ENCODE peak calls at places on chromosomes 1 and 21, in five cellular contexts. V, E, B, R and X are unnamed samples.

GRCh38 chr1:69911301-69911801 is 294.0 kb downstream of the LRRC40 start:
- DNase-seq in V (no peak), R (no peak), B (no peak), E (no peak), X (no peak)

GRCh38 chr1:8974551-8974950 is 28.9 kb downstream of the CA6 start:
- DNase-seq in E (no peak), B (no peak), V (no peak), R (no peak), X (no peak)

GRCh38 chr1:145960468-145961108 is 2.8 kb upstream of the LIX1L start:
- DNase-seq in E (peak; percentile 62), B (peak; percentile 63), R (peak; percentile 30), V (no peak), X (no peak)

GRCh38 chr1:216805233-216805632 is 82.0 kb upstream of the ESRRG start:
- DNase-seq in E (no peak), V (no peak), R (no peak), B (no peak), X (no peak)

GRCh38 chr21:41425954-41426655 is at the start of gene MX1:
- DNase-seq in E (peak; percentile 77), B (peak; percentile 70), V (peak; percentile 13), R (peak; percentile 89), X (peak; percentile 63)

GRCh38 chr1:113783254-113784103 is 24.2 kb upstream of the PHTF1 start:
- DNase-seq in B (no peak), V (no peak), R (no peak), E (no peak), X (no peak)

GRCh38 chr21:42456457-42456856 is 39.6 kb downstream of the RSPH1 start:
- DNase-seq in B (no peak), V (no peak), R (peak; percentile 32), E (no peak), X (no peak)

GRCh38 chr1:9207086-9207485 is 27.5 kb upstream of the H6PD start:
- DNase-seq in R (no peak), E (no peak), B (no peak), V (no peak), X (no peak)

GRCh38 chr21:25350056-25350455 is 257.2 kb downstream of the MRPL39 start:
- DNase-seq in R (no peak), V (no peak), B (no peak), E (no peak), X (no peak)

GRCh38 chr1:42184616-42185015 is 20.1 kb upstream of the GUCA2A start:
- DNase-seq in B (no peak), V (no peak), R (no peak), E (no peak), X (no peak)

GRCh38 chr1:200969726-200970521 is 53.6 kb downstream of the KIF21B start:
- DNase-seq in B (no peak), R (no peak), E (no peak), V (no peak), X (no peak)

GRCh38 chr1:245901037-245901436 is 606.0 kb downstream of the SMYD3 start:
- DNase-seq in R (no peak), V (no peak), B (no peak), E (no peak), X (no peak)

GRCh38 chr1:56434659-56435202 is 144.6 kb downstream of the PLPP3 start:
- DNase-seq in V (no peak), E (no peak), R (no peak), B (no peak), X (no peak)

GRCh38 chr1:244599937-244600350 is 53.0 kb upstream of the DESI2 start:
- DNase-seq in B (no peak), E (no peak), R (peak; percentile 23), V (peak; percentile 72), X (no peak)

GRCh38 chr1:44250113-44250781 is 37.0 kb downstream of the DMAP1 start:
- DNase-seq in E (no peak), V (no peak), R (no peak), B (no peak), X (no peak)

GRCh38 chr1:54337928-54338327 is 68.3 kb downstream of the SSBP3 start:
- DNase-seq in B (no peak), E (no peak), V (no peak), R (no peak), X (no peak)

GRCh38 chr1:89820423-89821321 is at the start of gene LRRC8D:
- DNase-seq in V (no peak), R (peak; percentile 49), E (peak; percentile 67), B (peak; percentile 75), X (peak; percentile 46)

GRCh38 chr1:85494074-85494956 is 29.4 kb upstream of the DDAH1 start:
- DNase-seq in V (no peak), B (no peak), E (no peak), R (no peak), X (no peak)

GRCh38 chr1:172599912-172600311 is 59.0 kb upstream of the FASLG start:
- DNase-seq in V (no peak), R (no peak), B (no peak), E (no peak), X (no peak)

GRCh38 chr1:26607191-26607590 is 77.6 kb downstream of the RPS6KA1 start:
- DNase-seq in R (no peak), B (no peak), V (no peak), E (no peak), X (no peak)

GRCh38 chr1:163169553-163169952 is 33.2 kb downstream of the RGS5 start:
- DNase-seq in B (no peak), V (no peak), E (no peak), R (no peak), X (no peak)

GRCh38 chr1:163172596-163172995 is 30.1 kb downstream of the RGS5 start:
- DNase-seq in R (no peak), E (no peak), V (no peak), B (no peak), X (no peak)

GRCh38 chr1:163170331-163170730 is 32.4 kb downstream of the RGS5 start:
- DNase-seq in V (no peak), R (no peak), E (no peak), B (no peak), X (no peak)

GRCh38 chr1:163171826-163172225 is 30.9 kb downstream of the RGS5 start:
- DNase-seq in R (no peak), B (no peak), E (no peak), V (no peak), X (no peak)

DNA sequence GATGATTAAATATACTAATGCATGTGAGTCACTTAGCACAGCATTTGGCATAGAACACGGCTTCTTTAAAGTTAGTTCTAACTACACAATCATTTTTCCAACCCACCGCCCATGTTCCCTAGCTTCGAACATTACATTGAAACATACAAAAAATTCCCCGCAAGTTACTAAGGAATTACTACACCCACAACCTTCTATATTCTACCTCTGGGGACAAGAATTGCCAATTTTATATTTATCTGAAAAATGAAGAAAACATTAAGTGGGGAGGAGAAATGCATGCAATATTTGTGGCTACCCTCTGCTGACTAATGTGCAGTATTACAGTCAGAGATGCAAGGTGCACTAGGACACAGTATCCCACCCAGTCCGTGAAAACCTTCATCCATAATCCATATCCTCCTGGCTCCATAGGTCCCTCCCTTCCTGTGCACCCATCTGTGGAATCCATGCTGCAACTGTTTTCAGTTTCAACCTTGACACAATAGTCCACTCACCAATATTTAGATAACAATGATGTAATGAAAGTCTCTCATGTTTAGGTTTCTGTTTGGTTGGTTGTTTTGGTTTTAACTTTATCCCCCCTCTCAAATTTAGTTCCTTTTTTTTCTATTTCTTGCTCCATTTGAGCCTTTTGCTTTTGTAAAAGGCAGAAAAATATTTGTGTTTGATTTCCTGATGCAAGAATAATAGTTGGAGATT is 31.6 kb downstream of the RGS5 start:
- DNase-seq in R (no peak), V (no peak), B (no peak), E (no peak), X (no peak)
- TF ChIP-seq CTCF in R (no peak), V (peak; percentile 42), B (no peak), E (no peak), X (no peak)

DNA sequence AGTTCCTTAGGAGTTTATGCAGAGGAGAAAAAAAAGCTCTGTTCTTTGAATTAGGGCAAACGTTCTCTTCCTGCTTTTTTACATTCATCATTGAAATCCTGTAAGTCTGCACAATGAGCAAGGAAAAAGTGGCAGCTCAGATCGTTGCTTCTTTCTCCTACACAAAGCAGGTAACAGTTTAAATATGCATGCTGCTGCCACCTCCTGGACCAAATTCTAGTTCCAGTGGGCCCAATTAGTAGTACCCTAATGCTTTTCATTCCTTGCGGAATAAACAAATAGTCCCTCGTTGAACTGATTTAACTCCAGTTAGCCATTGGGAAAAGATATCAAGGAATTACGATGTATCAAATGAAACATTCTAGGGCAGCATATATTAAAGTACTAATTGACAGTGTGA is 20.1 kb downstream of the YTHDF2 start:
- DNase-seq in E (no peak), V (no peak), B (no peak), R (no peak), X (no peak)
- TF ChIP-seq CTCF in E (no peak), V (no peak), B (no peak), R (peak; percentile 34), X (no peak)

GRCh38 chr1:153816283-153816904 is 41.2 kb downstream of the SLC27A3 start:
- DNase-seq in B (no peak), R (no peak), V (no peak), E (no peak), X (no peak)
- TF ChIP-seq CTCF in B (no peak), R (no peak), V (no peak), E (no peak), X (no peak)

GRCh38 chr1:183237046-183237445 is 51.0 kb downstream of the LAMC2 start:
- DNase-seq in R (no peak), E (no peak), B (no peak), V (no peak), X (no peak)

GRCh38 chr1:183233113-183233512 is 47.0 kb downstream of the LAMC2 start:
- DNase-seq in V (no peak), R (no peak), B (no peak), E (no peak), X (no peak)

GRCh38 chr1:183236158-183236725 is 50.2 kb downstream of the LAMC2 start:
- DNase-seq in E (no peak), B (no peak), R (no peak), V (no peak), X (no peak)

GRCh38 chr1:183235503-183235902 is 49.4 kb downstream of the LAMC2 start:
- DNase-seq in R (no peak), V (no peak), B (no peak), E (no peak), X (no peak)

DNA sequence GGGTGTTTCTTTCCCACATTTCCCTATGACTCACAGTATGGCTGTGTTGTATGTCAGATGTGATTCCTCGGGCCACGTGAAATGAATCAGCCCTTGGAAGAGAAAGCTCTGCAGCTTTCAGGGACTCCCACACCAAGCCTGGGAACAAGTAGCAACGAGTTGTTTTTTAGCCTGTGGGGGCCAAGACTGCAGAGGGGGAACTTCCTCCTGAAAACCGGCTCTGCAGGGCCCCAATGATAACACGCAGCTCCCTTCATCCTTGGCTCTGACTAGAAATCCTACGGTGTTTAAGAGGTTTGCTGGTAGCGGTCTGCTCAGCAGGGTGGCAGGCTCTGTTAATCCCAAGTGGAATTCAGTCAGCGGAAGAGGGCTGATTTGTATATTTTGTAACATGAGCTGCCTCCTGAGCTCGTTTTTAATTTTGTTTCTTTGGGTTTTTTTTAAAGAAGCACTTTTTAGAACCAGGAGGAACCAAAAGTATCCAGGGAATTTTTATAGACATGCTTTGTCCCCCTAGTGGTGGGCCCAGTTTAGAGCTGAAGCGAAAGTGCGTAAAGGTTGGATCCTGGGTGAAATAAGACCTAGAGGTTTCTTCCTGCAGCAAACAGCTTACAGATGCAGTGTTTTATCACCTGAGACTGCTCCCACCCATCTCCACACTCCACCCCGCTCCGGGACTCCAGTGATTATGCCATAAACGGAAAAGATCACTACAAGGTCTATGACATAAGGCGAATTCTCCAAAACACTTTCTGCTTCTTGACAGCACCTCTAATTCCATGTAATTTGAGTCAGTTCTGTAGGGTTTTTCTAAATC is 48.8 kb downstream of the LAMC2 start:
- DNase-seq in R (no peak), B (peak; percentile 83), E (no peak), V (no peak), X (peak; percentile 48)
- TF ChIP-seq CTCF in R (no peak), B (peak; percentile 72), E (no peak), V (peak; percentile 59), X (no peak)